ENCODE peak calls at places on chromosomes 7 and 10, in nine cellular contexts. L is body of pancreas, C is RKO, H is NCI-H748 treated with DMSO at 0.1 percent for 48 hours, M is EL, T is ascending aorta, W is epithelial cell of esophagus, X is fibroblast of villous mesenchyme, G is fibroblast of the aortic adventitia. E is an unnamed sample.

GRCh38 chr7:76080211-76080610 is 32.3 kb downstream of the MDH2 start:
- DNase-seq in L (no peak), C (no peak), H (no peak), M (no peak), T (no peak), W (no peak), X (no peak), G (no peak), E (no peak)

GRCh38 chr10:11181996-11182395 is 164.3 kb downstream of the CELF2 start:
- DNase-seq in L (peak), C (no peak), H (no peak), M (no peak), T (peak), W (no peak), X (no peak), G (peak), E (no peak)

GRCh38 chr7:157404845-157405481 is 68.2 kb downstream of the DNAJB6 start:
- DNase-seq in L (no peak), C (peak), H (no peak), M (peak), T (no peak), W (peak), X (peak), G (peak), E (no peak)

GRCh38 chr7:136698977-136699376 is 169.5 kb upstream of the CHRM2 start:
- DNase-seq in L (no peak), C (no peak), H (no peak), M (no peak), T (no peak), W (no peak), X (no peak), G (no peak), E (no peak)

GRCh38 chr7:20794676-20795075 is 8.0 kb upstream of the SP8 start:
- DNase-seq in L (no peak), C (no peak), H (no peak), M (no peak), T (no peak), W (no peak), X (no peak), G (no peak), E (no peak)

GRCh38 chr10:110817614-110818013 is 54.1 kb upstream of the PDCD4 start:
- DNase-seq in L (no peak), C (no peak), H (no peak), M (no peak), T (no peak), W (no peak), X (no peak), G (no peak), E (no peak)

GRCh38 chr7:142711196-142711595 is 38.1 kb upstream of the PRSS1 start:
- DNase-seq in L (no peak), C (peak), H (no peak), M (peak), T (no peak), W (no peak), X (no peak), G (no peak), E (no peak)

GRCh38 chr10:122163182-122164027 is 107.7 kb upstream of the BTBD16 start:
- DNase-seq in L (no peak), C (no peak), H (peak), M (peak), T (no peak), W (peak), X (peak), G (no peak), E (no peak)

GRCh38 chr7:114922652-114923402 is 933 bp downstream of the MDFIC start:
- DNase-seq in L (peak), C (no peak), H (peak), M (peak), T (no peak), W (peak), X (peak), G (peak), E (peak)

GRCh38 chr7:89731751-89732150 is 422.5 kb upstream of the STEAP1 start:
- DNase-seq in L (no peak), C (no peak), H (no peak), M (no peak), T (no peak), W (no peak), X (no peak), G (no peak), E (no peak)

GRCh38 chr7:522071-522937 is 2.7 kb upstream of the PDGFA start:
- DNase-seq in L (peak), C (peak), H (peak), M (peak), T (peak), W (peak), X (peak), G (peak), E (peak)

GRCh38 chr7:138886501-138886917 is 88.5 kb upstream of the ATP6V0A4 start:
- DNase-seq in L (peak), C (peak), H (peak), M (peak), T (no peak), W (peak), X (peak), G (peak), E (no peak)

GRCh38 chr10:64041185-64041988 is 520.2 kb downstream of the REEP3 start:
- DNase-seq in L (peak), C (peak), H (peak), M (peak), T (peak), W (peak), X (peak), G (peak), E (peak)

GRCh38 chr7:80027616-80028173 is 106.9 kb upstream of the GNAI1 start:
- DNase-seq in L (no peak), C (no peak), H (no peak), M (peak), T (no peak), W (peak), X (peak), G (no peak), E (no peak)

GRCh38 chr10:43981232-43981631 is 332.6 kb upstream of the ZNF32 start:
- DNase-seq in L (no peak), C (no peak), H (no peak), M (no peak), T (no peak), W (no peak), X (peak), G (peak), E (no peak)

GRCh38 chr7:141979611-141980010 is 6.0 kb upstream of the TAS2R38 start:
- DNase-seq in L (no peak), C (no peak), H (no peak), M (no peak), T (no peak), W (no peak), X (no peak), G (no peak), E (no peak)

GRCh38 chr7:154765118-154765517 is 237.8 kb downstream of the PAXIP1 start:
- DNase-seq in L (no peak), C (no peak), H (no peak), M (no peak), T (no peak), W (no peak), X (no peak), G (no peak), E (no peak)

GRCh38 chr10:114043532-114044250 is at the start of gene ADRB1:
- DNase-seq in L (peak), C (peak), H (peak), M (peak), T (no peak), W (peak), X (peak), G (no peak), E (peak)

GRCh38 chr10:59580257-59580863 is 129.3 kb downstream of the SLC16A9 start:
- DNase-seq in L (no peak), C (peak), H (peak), M (peak), T (no peak), W (peak), X (peak), G (peak), E (no peak)

GRCh38 chr7:46812047-46812672 is 769.8 kb downstream of the TNS3 start:
- DNase-seq in L (no peak), C (no peak), H (no peak), M (no peak), T (no peak), W (no peak), X (no peak), G (peak), E (no peak)

GRCh38 chr7:12493407-12493806 is 77.1 kb upstream of the SCIN start:
- DNase-seq in L (no peak), C (no peak), H (no peak), M (no peak), T (no peak), W (peak), X (no peak), G (peak), E (no peak)

GRCh38 chr10:27446091-27446918 is 57.8 kb upstream of the RAB18 start:
- DNase-seq in L (no peak), C (peak), H (peak), M (peak), T (no peak), W (peak), X (peak), G (peak), E (no peak)

GRCh38 chr10:120996456-120997053 is 145.4 kb downstream of the WDR11 start:
- DNase-seq in L (no peak), C (no peak), H (no peak), M (no peak), T (no peak), W (no peak), X (no peak), G (no peak), E (peak)

GRCh38 chr7:88357794-88358533 is 51.3 kb upstream of the STEAP4 start:
- DNase-seq in L (no peak), C (peak), H (no peak), M (no peak), T (no peak), W (peak), X (peak), G (peak), E (peak)

GRCh38 chr7:143008007-143008901 is 18.7 kb downstream of the OR9A2 start:
- DNase-seq in L (peak), C (peak), H (peak), M (peak), T (no peak), W (peak), X (peak), G (peak), E (peak)

GRCh38 chr7:107961399-107961798 is 41.6 kb downstream of the LAMB1 start:
- DNase-seq in L (no peak), C (no peak), H (no peak), M (no peak), T (no peak), W (no peak), X (peak), G (no peak), E (no peak)

GRCh38 chr10:111281516-111281915 is 204.7 kb downstream of the ADRA2A start:
- DNase-seq in L (no peak), C (peak), H (no peak), M (peak), T (no peak), W (peak), X (peak), G (peak), E (peak)

GRCh38 chr7:27897441-27897847 is 157.5 kb downstream of the TAX1BP1 start:
- DNase-seq in L (peak), C (no peak), H (no peak), M (no peak), T (no peak), W (no peak), X (no peak), G (no peak), E (peak)

GRCh38 chr10:15642095-15642494 is 77.6 kb downstream of the ITGA8 start:
- DNase-seq in L (no peak), C (no peak), H (no peak), M (peak), T (no peak), W (no peak), X (peak), G (peak), E (no peak)

GRCh38 chr10:110181911-110182310 is 25.5 kb upstream of the MXI1 start:
- DNase-seq in L (no peak), C (no peak), H (no peak), M (no peak), T (no peak), W (no peak), X (no peak), G (no peak), E (no peak)

GRCh38 chr10:118845776-118846175 is 91.0 kb upstream of the CACUL1 start:
- DNase-seq in L (no peak), C (no peak), H (no peak), M (no peak), T (no peak), W (peak), X (no peak), G (no peak), E (no peak)

GRCh38 chr7:151168022-151168786 is 710 bp upstream of the GBX1 start:
- DNase-seq in L (peak), C (no peak), H (peak), M (no peak), T (no peak), W (peak), X (peak), G (no peak), E (peak)

GRCh38 chr10:14481014-14481413 is 150.3 kb upstream of the FRMD4A start:
- DNase-seq in L (no peak), C (no peak), H (no peak), M (no peak), T (no peak), W (no peak), X (no peak), G (no peak), E (no peak)

GRCh38 chr7:2632717-2633537 is 1.1 kb downstream of the TTYH3 start:
- DNase-seq in L (peak), C (peak), H (peak), M (peak), T (peak), W (peak), X (peak), G (peak), E (peak)

E was measured in mucosa of descending colon.